ENCODE peak calls at places on chromosomes 13 and 19, in seven cellular contexts. W is neuronal stem cell; Z is CD8-positive, alpha-beta memory T cell; N is K562; O is mesendoderm; V is lower lobe of right lung; K is neural progenitor cell. C is an unnamed sample. For H3K36me3, the result is how much of the 10 kb centered on the place peaks cover.

GRCh38 chr13:109576331-109576813 is 210.0 kb downstream of the IRS2 start:
- DNase-seq in W (no peak), Z (no peak), N (no peak), O (peak), V (no peak), K (no peak), C (no peak)

GRCh38 chr13:43319617-43320444 is 296.4 kb downstream of the DNAJC15 start:
- DNase-seq in W (no peak), Z (no peak), N (no peak), O (peak), V (no peak), K (peak), C (no peak)

GRCh38 chr19:14890616-14891379 is 4.9 kb upstream of the OR7A17 start:
- DNase-seq in W (no peak), Z (no peak), N (peak), O (peak), V (no peak), K (no peak), C (no peak)

GRCh38 chr13:44052843-44053607 is 173.3 kb downstream of the LACC1 start:
- DNase-seq in W (peak), Z (no peak), N (no peak), O (peak), V (peak), K (peak), C (no peak)

GRCh38 chr13:110410000-110410399 is 102.9 kb downstream of the COL4A2 start:
- DNase-seq in W (no peak), Z (no peak), N (no peak), O (no peak), V (no peak), K (no peak), C (no peak)

GRCh38 chr13:44373247-44373600 is 400 bp upstream of the SERP2 start:
- DNase-seq in W (no peak), Z (no peak), N (no peak), O (no peak), V (no peak), K (no peak), C (no peak)

GRCh38 chr13:26529441-26529840 is 28.0 kb upstream of the WASF3 start:
- DNase-seq in W (peak), Z (no peak), N (peak), O (peak), V (no peak), K (peak), C (peak)

GRCh38 chr19:5967994-5968430 is 9.9 kb downstream of the RANBP3 start:
- DNase-seq in W (peak), Z (peak), N (peak), O (peak), V (peak), K (peak), C (peak)

GRCh38 chr13:69857188-69857821 is 250.3 kb upstream of the ATXN8OS start:
- DNase-seq in W (peak), Z (no peak), N (peak), O (peak), V (no peak), K (peak), C (peak)

GRCh38 chr13:78298657-78299056 is 304.7 kb downstream of the POU4F1 start:
- DNase-seq in W (no peak), Z (no peak), N (no peak), O (no peak), V (no peak), K (no peak), C (no peak)

GRCh38 chr13:105377452-105377851 is 1158.0 kb downstream of the EFNB2 start:
- DNase-seq in W (no peak), Z (no peak), N (no peak), O (no peak), V (no peak), K (no peak), C (no peak)

GRCh38 chr13:20672772-20673171 is 30.7 kb upstream of the IL17D start:
- DNase-seq in W (no peak), Z (no peak), N (no peak), O (no peak), V (no peak), K (no peak), C (no peak)

GRCh38 chr19:4636151-4636717 is 3.1 kb upstream of the TNFAIP8L1 start:
- DNase-seq in W (peak), Z (peak), N (peak), O (peak), V (peak), K (peak), C (peak)

GRCh38 chr13:99916366-99917103 is 55.0 kb downstream of the ZIC5 start:
- DNase-seq in W (no peak), Z (no peak), N (peak), O (peak), V (no peak), K (peak), C (peak)

GRCh38 chr13:113917523-113918371 is 53.9 kb upstream of the GAS6 start:
- DNase-seq in W (no peak), Z (no peak), N (no peak), O (no peak), V (no peak), K (no peak), C (no peak)

GRCh38 chr13:33997574-33997973 is 179.6 kb downstream of the RFC3 start:
- DNase-seq in W (no peak), Z (no peak), N (no peak), O (no peak), V (no peak), K (no peak), C (no peak)

GRCh38 chr13:99809931-99810330 is 161.6 kb downstream of the ZIC5 start:
- DNase-seq in W (no peak), Z (no peak), N (no peak), O (no peak), V (no peak), K (no peak), C (no peak)

GRCh38 chr13:41854758-41855157 is 106.2 kb downstream of the VWA8 start:
- DNase-seq in W (no peak), Z (no peak), N (peak), O (peak), V (no peak), K (no peak), C (no peak)

GRCh38 chr19:13692096-13692495 is 72.2 kb upstream of the MRI1 start:
- DNase-seq in W (no peak), Z (no peak), N (no peak), O (no peak), V (no peak), K (no peak), C (no peak)

GRCh38 chr19:43505941-43506340 is 1.4 kb upstream of the PHLDB3 start:
- DNase-seq in W (no peak), Z (no peak), N (no peak), O (no peak), V (no peak), K (no peak), C (no peak)

GRCh38 chr19:5648464-5648863 is 25.6 kb downstream of the SAFB start:
- DNase-seq in W (no peak), Z (no peak), N (no peak), O (no peak), V (no peak), K (no peak), C (no peak)

GRCh38 chr19:38362076-38362945 is 12.1 kb upstream of the PSMD8 start:
- DNase-seq in W (peak), Z (peak), N (peak), O (peak), V (peak), K (peak), C (peak)

GRCh38 chr19:5125797-5126497 is 157.0 kb downstream of the KDM4B start:
- DNase-seq in W (no peak), Z (no peak), N (no peak), O (peak), V (no peak), K (peak), C (no peak)

GRCh38 chr13:65907656-65908441 is 1322.3 kb downstream of the PCDH9 start:
- DNase-seq in W (no peak), Z (no peak), N (no peak), O (peak), V (no peak), K (no peak), C (no peak)

GRCh38 chr13:32264407-32264806 is 50.8 kb downstream of the ZAR1L start:
- DNase-seq in W (no peak), Z (no peak), N (no peak), O (no peak), V (no peak), K (no peak), C (peak)

GRCh38 chr13:98795220-98795619 is 42.7 kb upstream of the SLC15A1 start:
- DNase-seq in W (no peak), Z (no peak), N (no peak), O (no peak), V (no peak), K (no peak), C (no peak)

GRCh38 chr13:28584873-28585317 is 74.0 kb upstream of the POMP start:
- DNase-seq in W (no peak), Z (no peak), N (no peak), O (peak), V (no peak), K (no peak), C (no peak)

GRCh38 chr13:20000062-20000552 is 41.6 kb downstream of the ZMYM2 start:
- DNase-seq in W (no peak), Z (no peak), N (no peak), O (no peak), V (no peak), K (no peak), C (no peak)

GRCh38 chr19:19316082-19316481 is 4.2 kb downstream of the SUGP1 start:
- DNase-seq in W (no peak), Z (no peak), N (no peak), O (no peak), V (no peak), K (no peak), C (no peak)
- H3K36me3 ChIP-seq in W (half or more), Z (under half), N (under half), O (under half), V (half or more), K (under half), C (under half)

GRCh38 chr19:49555600-49556411 is 24.6 kb downstream of the NOSIP start:
- DNase-seq in W (peak), Z (peak), N (peak), O (peak), V (peak), K (peak), C (peak)

GRCh38 chr19:49557641-49558325 is 22.6 kb downstream of the NOSIP start:
- DNase-seq in W (no peak), Z (no peak), N (no peak), O (no peak), V (no peak), K (no peak), C (no peak)

GRCh38 chr19:49558591-49558990 is 21.8 kb downstream of the NOSIP start:
- DNase-seq in W (no peak), Z (no peak), N (no peak), O (no peak), V (no peak), K (no peak), C (no peak)

GRCh38 chr19:49554701-49555181 is 25.6 kb downstream of the NOSIP start:
- DNase-seq in W (no peak), Z (peak), N (no peak), O (no peak), V (no peak), K (no peak), C (no peak)

GRCh38 chr19:49556412-49557398 is 23.7 kb downstream of the NOSIP start:
- DNase-seq in W (no peak), Z (peak), N (no peak), O (peak), V (no peak), K (peak), C (no peak)
- H3K4me3 ChIP-seq in W (peak), Z (peak), N (no peak), O (no peak), V (no peak), K (peak), C (no peak)

DNA sequence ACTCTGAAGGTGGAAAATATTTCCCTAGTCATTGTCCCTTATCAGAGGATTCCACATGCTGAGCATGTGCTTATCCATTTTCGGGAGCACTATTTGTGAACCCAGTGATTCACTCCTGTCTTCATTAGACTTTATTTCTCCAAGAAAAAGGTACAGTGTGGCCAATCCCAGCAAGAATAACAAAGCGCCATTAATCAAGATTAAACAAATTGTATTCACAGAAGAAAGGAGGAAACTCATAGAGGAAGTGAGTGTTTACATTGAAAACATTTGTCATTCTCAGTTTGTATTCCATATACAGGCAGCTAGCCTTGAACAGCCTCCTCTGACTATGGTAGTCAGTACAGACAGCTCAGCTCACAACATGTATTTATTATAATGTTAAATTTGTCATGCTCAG is 1669.9 kb upstream of the SPRY2 start:
- DNase-seq in W (no peak), Z (no peak), N (no peak), O (no peak), V (no peak), K (no peak), C (no peak)
- H3K27ac ChIP-seq in W (no peak), Z (no peak), N (no peak), O (no peak), V (no peak), K (no peak), C (no peak)

GRCh38 chr19:16203256-16204004 is 5.7 kb downstream of the AP1M1 start:
- DNase-seq in W (no peak), Z (peak), N (no peak), O (no peak), V (no peak), K (no peak), C (no peak)

GRCh38 chr19:16202320-16203255 is 4.9 kb downstream of the AP1M1 start:
- DNase-seq in W (no peak), Z (peak), N (no peak), O (no peak), V (no peak), K (no peak), C (no peak)

GRCh38 chr19:16206046-16206605 is 8.4 kb downstream of the AP1M1 start:
- DNase-seq in W (no peak), Z (peak), N (no peak), O (no peak), V (no peak), K (no peak), C (no peak)

GRCh38 chr19:16205205-16206045 is 7.7 kb downstream of the AP1M1 start:
- DNase-seq in W (no peak), Z (peak), N (no peak), O (no peak), V (no peak), K (no peak), C (no peak)

DNA sequence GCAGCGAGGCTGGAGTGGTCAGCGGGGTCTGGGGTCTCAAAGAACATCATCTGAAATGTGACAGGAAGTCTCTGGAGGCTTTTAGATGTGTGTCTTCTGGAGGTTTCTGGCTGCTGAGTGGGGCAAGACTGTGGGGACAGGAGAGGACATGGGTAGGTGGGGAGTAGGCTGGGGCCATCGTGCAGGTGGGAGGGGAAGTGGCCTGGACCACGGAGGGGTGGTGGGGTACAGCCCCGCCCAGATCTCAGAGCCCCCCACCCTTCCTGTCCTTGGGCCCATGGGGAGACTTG is 6.2 kb downstream of the AP1M1 start:
- DNase-seq in W (no peak), Z (no peak), N (no peak), O (no peak), V (no peak), K (no peak), C (no peak)
- H3K36me3 ChIP-seq in W (half or more), Z (under half), N (under half), O (under half), V (half or more), K (under half), C (under half)

DNA sequence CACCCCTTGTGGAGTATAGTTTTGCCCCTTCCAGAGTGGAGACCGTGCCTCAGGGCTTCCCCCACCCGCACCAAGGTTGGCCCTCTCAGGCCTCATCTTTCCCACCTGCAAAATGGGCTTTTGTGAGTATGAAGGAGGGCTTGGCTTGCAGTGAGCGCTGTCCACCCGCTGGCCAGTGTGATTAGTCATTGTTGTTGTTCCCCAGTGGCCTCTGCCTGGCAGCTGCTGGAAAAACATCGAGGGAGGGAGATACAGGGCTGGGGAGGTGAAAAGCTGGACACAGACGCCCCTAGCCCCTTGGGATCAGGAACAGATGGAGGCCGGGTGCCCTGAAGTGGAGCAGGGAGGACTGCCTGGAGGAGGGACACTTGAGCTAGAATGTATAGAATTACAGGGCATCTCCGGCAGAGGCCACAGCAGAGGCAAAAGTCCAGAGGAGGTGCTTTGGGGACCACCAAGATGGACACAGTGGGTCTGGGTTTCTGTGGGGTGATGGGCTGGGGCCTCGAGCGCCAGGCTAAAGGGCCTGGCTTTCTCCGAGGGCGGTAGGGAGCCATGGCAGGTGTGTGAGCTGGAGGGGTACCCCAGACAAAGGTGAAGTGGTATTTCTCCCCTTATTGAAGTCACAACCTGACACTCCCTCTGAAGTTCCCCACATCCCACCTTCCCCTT is 3.9 kb upstream of the IL12RB1 start:
- DNase-seq in W (no peak), Z (no peak), N (peak), O (no peak), V (no peak), K (no peak), C (no peak)
- H3K4me3 ChIP-seq in W (no peak), Z (peak), N (no peak), O (no peak), V (no peak), K (no peak), C (peak)

GRCh38 chr13:23898101-23898500 is 799 bp upstream of the C1QTNF9B start:
- DNase-seq in W (no peak), Z (no peak), N (no peak), O (no peak), V (no peak), K (no peak), C (no peak)
- H3K27ac ChIP-seq in W (no peak), Z (no peak), N (no peak), O (no peak), V (no peak), K (no peak), C (no peak)

GRCh38 chr19:58182577-58182988 is 278 bp upstream of the ZNF274 start:
- DNase-seq in W (no peak), Z (peak), N (peak), O (no peak), V (no peak), K (no peak), C (peak)
- H3K36me3 ChIP-seq in W (under half), Z (under half), N (under half), O (under half), V (under half), K (under half), C (under half)

GRCh38 chr19:1253514-1254080 is 5.2 kb downstream of the MIDN start:
- DNase-seq in W (no peak), Z (no peak), N (no peak), O (no peak), V (no peak), K (no peak), C (no peak)
- H3K4me3 ChIP-seq in W (no peak), Z (peak), N (peak), O (no peak), V (peak), K (no peak), C (peak)

GRCh38 chr13:95250961-95251360 is 50.3 kb downstream of the ABCC4 start:
- DNase-seq in W (no peak), Z (no peak), N (no peak), O (no peak), V (no peak), K (no peak), C (no peak)
- H3K27ac ChIP-seq in W (no peak), Z (no peak), N (no peak), O (no peak), V (no peak), K (no peak), C (no peak)

GRCh38 chr19:46361915-46362314 is 15.0 kb downstream of the PPP5C start:
- DNase-seq in W (no peak), Z (no peak), N (no peak), O (no peak), V (no peak), K (no peak), C (no peak)
- H3K36me3 ChIP-seq in W (half or more), Z (under half), N (half or more), O (under half), V (under half), K (under half), C (under half)